ENCODE peak calls at places on chromosomes 7 and 10, in nine cellular contexts. One of them, this sample, is unnamed.

GRCh38 chr10:1734288-1734687 is 3.0 kb downstream of the ADARB2 start:
- DNase-seq in NCI-H774: no peak
- DNase-seq in DMS153: no peak
- DNase-seq in mesenchymal stem cell: no peak
- DNase-seq in activated T-cell treated with anti-CD3 and anti-CD28 coated beads, Interleukin-2, amount 50 U/mL, for 72 hours: no peak
- DNase-seq in naive thymus-derived CD8-positive, alpha-beta T cell: no peak
- DNase-seq in NCI-H2171: no peak
- DNase-seq in PC-3: no peak
- DNase-seq in activated CD8-positive, alpha-beta memory T cell treated with anti-CD3 and anti-CD28 coated beads for 1 hour: no peak
- DNase-seq in this sample: no peak

GRCh38 chr7:91685544-91685943 is 195.0 kb downstream of the MTERF1 start:
- DNase-seq in activated T-cell treated with anti-CD3 and anti-CD28 coated beads, Interleukin-2, amount 50 U/mL, for 72 hours: no peak
- DNase-seq in DMS153: no peak
- DNase-seq in naive thymus-derived CD8-positive, alpha-beta T cell: no peak
- DNase-seq in NCI-H774: no peak
- DNase-seq in activated CD8-positive, alpha-beta memory T cell treated with anti-CD3 and anti-CD28 coated beads for 1 hour: no peak
- DNase-seq in PC-3: no peak
- DNase-seq in mesenchymal stem cell: no peak
- DNase-seq in NCI-H2171: no peak
- DNase-seq in this sample: no peak

GRCh38 chr10:79102056-79102874 is 33.5 kb downstream of the ZMIZ1 start:
- DNase-seq in NCI-H2171: peak; percentile 68
- DNase-seq in naive thymus-derived CD8-positive, alpha-beta T cell: no peak
- DNase-seq in NCI-H774: no peak
- DNase-seq in PC-3: peak; percentile 49
- DNase-seq in activated CD8-positive, alpha-beta memory T cell treated with anti-CD3 and anti-CD28 coated beads for 1 hour: no peak
- DNase-seq in mesenchymal stem cell: peak; percentile 84
- DNase-seq in DMS153: no peak
- DNase-seq in activated T-cell treated with anti-CD3 and anti-CD28 coated beads, Interleukin-2, amount 50 U/mL, for 72 hours: no peak
- DNase-seq in this sample: no peak

GRCh38 chr10:125061557-125062243 is 98.7 kb downstream of the CTBP2 start:
- DNase-seq in PC-3: no peak
- DNase-seq in DMS153: no peak
- DNase-seq in mesenchymal stem cell: no peak
- DNase-seq in NCI-H2171: no peak
- DNase-seq in NCI-H774: no peak
- DNase-seq in activated T-cell treated with anti-CD3 and anti-CD28 coated beads, Interleukin-2, amount 50 U/mL, for 72 hours: no peak
- DNase-seq in activated CD8-positive, alpha-beta memory T cell treated with anti-CD3 and anti-CD28 coated beads for 1 hour: no peak
- DNase-seq in naive thymus-derived CD8-positive, alpha-beta T cell: no peak
- DNase-seq in this sample: no peak

GRCh38 chr7:20991544-20991943 is 204.9 kb upstream of the SP8 start:
- DNase-seq in NCI-H2171: no peak
- DNase-seq in activated T-cell treated with anti-CD3 and anti-CD28 coated beads, Interleukin-2, amount 50 U/mL, for 72 hours: no peak
- DNase-seq in naive thymus-derived CD8-positive, alpha-beta T cell: no peak
- DNase-seq in PC-3: peak; percentile 28
- DNase-seq in DMS153: no peak
- DNase-seq in mesenchymal stem cell: no peak
- DNase-seq in NCI-H774: no peak
- DNase-seq in activated CD8-positive, alpha-beta memory T cell treated with anti-CD3 and anti-CD28 coated beads for 1 hour: no peak
- DNase-seq in this sample: peak; percentile 9

GRCh38 chr10:44045020-44045419 is 339.9 kb downstream of the CXCL12 start:
- DNase-seq in NCI-H2171: no peak
- DNase-seq in activated T-cell treated with anti-CD3 and anti-CD28 coated beads, Interleukin-2, amount 50 U/mL, for 72 hours: no peak
- DNase-seq in naive thymus-derived CD8-positive, alpha-beta T cell: no peak
- DNase-seq in NCI-H774: no peak
- DNase-seq in PC-3: no peak
- DNase-seq in mesenchymal stem cell: peak; percentile 18
- DNase-seq in DMS153: no peak
- DNase-seq in activated CD8-positive, alpha-beta memory T cell treated with anti-CD3 and anti-CD28 coated beads for 1 hour: no peak
- DNase-seq in this sample: no peak

GRCh38 chr10:62015994-62016393 is 114.5 kb downstream of the ARID5B start:
- DNase-seq in NCI-H774: no peak
- DNase-seq in activated T-cell treated with anti-CD3 and anti-CD28 coated beads, Interleukin-2, amount 50 U/mL, for 72 hours: no peak
- DNase-seq in mesenchymal stem cell: peak; percentile 45
- DNase-seq in PC-3: no peak
- DNase-seq in DMS153: no peak
- DNase-seq in activated CD8-positive, alpha-beta memory T cell treated with anti-CD3 and anti-CD28 coated beads for 1 hour: no peak
- DNase-seq in naive thymus-derived CD8-positive, alpha-beta T cell: no peak
- DNase-seq in NCI-H2171: no peak
- DNase-seq in this sample: no peak

GRCh38 chr10:88617772-88618300 is 31.3 kb downstream of the LIPJ start:
- DNase-seq in activated CD8-positive, alpha-beta memory T cell treated with anti-CD3 and anti-CD28 coated beads for 1 hour: no peak
- DNase-seq in naive thymus-derived CD8-positive, alpha-beta T cell: no peak
- DNase-seq in activated T-cell treated with anti-CD3 and anti-CD28 coated beads, Interleukin-2, amount 50 U/mL, for 72 hours: no peak
- DNase-seq in NCI-H774: no peak
- DNase-seq in PC-3: no peak
- DNase-seq in NCI-H2171: no peak
- DNase-seq in mesenchymal stem cell: no peak
- DNase-seq in DMS153: no peak
- DNase-seq in this sample: no peak

This sample was measured in mammary epithelial cell.